ENCODE peak calls at places on chromosomes 12 and 14, in seven cellular contexts. B, G, K, H, D, O and E are unnamed samples.

GRCh38 chr12:13135336-13136178 is 32.1 kb upstream of the GSG1 start:
- DNase-seq in H (peak), D (no peak), B (peak), G (no peak), O (peak), K (peak), E (peak)

GRCh38 chr12:110513842-110514241 is 11.7 kb downstream of the RAD9B start:
- DNase-seq in B (no peak), O (no peak), G (no peak), H (no peak), D (no peak), K (no peak), E (no peak)

GRCh38 chr14:68556253-68556652 is 236.6 kb downstream of the ZFP36L1 start:
- DNase-seq in B (no peak), H (no peak), O (no peak), G (no peak), D (no peak), K (no peak), E (no peak)

GRCh38 chr14:57632649-57633048 is 139.0 kb upstream of the CCDC198 start:
- DNase-seq in O (no peak), G (no peak), K (no peak), D (no peak), B (no peak), H (no peak), E (no peak)

GRCh38 chr12:117100251-117100650 is 1.0 kb upstream of the TESC start:
- DNase-seq in D (no peak), B (no peak), O (peak), K (peak), G (no peak), H (no peak), E (no peak)

GRCh38 chr12:53236443-53237111 is 4.6 kb upstream of the RARG start:
- DNase-seq in B (no peak), D (no peak), O (no peak), H (no peak), K (no peak), G (peak), E (no peak)

GRCh38 chr12:125187780-125188741 is 122.8 kb downstream of the AACS start:
- DNase-seq in D (peak), O (no peak), K (no peak), B (no peak), G (no peak), H (no peak), E (no peak)

GRCh38 chr12:89247541-89247942 is 104.8 kb downstream of the DUSP6 start:
- DNase-seq in O (no peak), H (peak), G (no peak), B (no peak), D (peak), K (no peak), E (no peak)

GRCh38 chr14:99200654-99201005 is 71.4 kb downstream of the BCL11B start:
- DNase-seq in G (no peak), O (no peak), B (no peak), D (no peak), K (no peak), H (no peak), E (no peak)

GRCh38 chr12:66331814-66332213 is 29.5 kb downstream of the HELB start:
- DNase-seq in D (no peak), O (no peak), G (no peak), H (no peak), B (no peak), K (no peak), E (no peak)

GRCh38 chr12:101298426-101298825 is 18.5 kb downstream of the UTP20 start:
- DNase-seq in K (no peak), H (peak), O (no peak), G (no peak), B (no peak), D (no peak), E (no peak)

GRCh38 chr14:68018598-68018997 is 199.0 kb downstream of the RAD51B start:
- DNase-seq in B (no peak), G (no peak), O (no peak), H (peak), D (no peak), K (no peak), E (peak)

GRCh38 chr12:132151766-132152410 is 7.6 kb downstream of the NOC4L start:
- DNase-seq in D (no peak), B (no peak), O (peak), H (no peak), K (no peak), G (no peak), E (no peak)

GRCh38 chr14:93712838-93713724 is 75.2 kb downstream of the PRIMA1 start:
- DNase-seq in B (no peak), D (no peak), H (no peak), K (no peak), O (peak), G (no peak), E (peak)

GRCh38 chr12:57713209-57713608 is 19.3 kb downstream of the OS9 start:
- DNase-seq in B (no peak), O (no peak), G (no peak), K (no peak), H (no peak), D (no peak), E (no peak)

GRCh38 chr14:100115236-100115635 is 44.2 kb downstream of the DEGS2 start:
- DNase-seq in K (no peak), G (no peak), H (no peak), O (peak), B (peak), D (no peak), E (no peak)

GRCh38 chr12:132261328-132262138 is 67.9 kb downstream of the GALNT9 start:
- DNase-seq in H (no peak), G (no peak), B (no peak), K (no peak), D (no peak), O (peak), E (no peak)

GRCh38 chr14:103868242-103868897 is 21.0 kb upstream of the PPP1R13B start:
- DNase-seq in G (no peak), H (no peak), K (no peak), O (no peak), D (no peak), B (no peak), E (peak)

GRCh38 chr14:63857467-63858030 is 4.7 kb downstream of the SYNE2 start:
- DNase-seq in K (no peak), O (no peak), D (no peak), H (peak), B (no peak), G (no peak), E (peak)

GRCh38 chr12:16155938-16156337 is 121.5 kb downstream of the SLC15A5 start:
- DNase-seq in D (no peak), O (no peak), K (no peak), G (no peak), B (no peak), H (no peak), E (no peak)

GRCh38 chr12:11794311-11794710 is 144.8 kb downstream of the ETV6 start:
- DNase-seq in K (no peak), O (no peak), D (peak), B (no peak), G (no peak), H (no peak), E (no peak)

GRCh38 chr14:68509188-68509953 is 283.5 kb downstream of the ZFP36L1 start:
- DNase-seq in K (no peak), G (no peak), D (no peak), B (no peak), O (no peak), H (peak), E (no peak)

GRCh38 chr14:95508377-95508776 is 8.1 kb downstream of the SYNE3 start:
- DNase-seq in D (no peak), B (no peak), K (no peak), G (no peak), O (no peak), H (no peak), E (no peak)

GRCh38 chr12:51759175-51759574 is 89.3 kb downstream of the FIGNL2 start:
- DNase-seq in D (no peak), K (no peak), H (peak), O (no peak), B (no peak), G (no peak), E (no peak)

GRCh38 chr14:70140614-70141013 is 48.1 kb downstream of the SLC8A3 start:
- DNase-seq in O (no peak), G (no peak), H (no peak), B (no peak), D (no peak), K (no peak), E (no peak)

GRCh38 chr14:79551591-79551990 is 659.7 kb downstream of the DIO2 start:
- DNase-seq in O (no peak), H (no peak), D (peak), G (no peak), K (no peak), B (no peak), E (peak)

GRCh38 chr12:100794441-100795192 is at the start of gene ANO4:
- DNase-seq in G (no peak), D (peak), O (no peak), B (peak), K (no peak), H (peak), E (peak)

GRCh38 chr14:102819176-102819628 is 42.0 kb downstream of the TRAF3 start:
- DNase-seq in H (no peak), B (no peak), D (peak), K (no peak), O (no peak), G (peak), E (no peak)

GRCh38 chr12:27237790-27238771 is 6.0 kb upstream of the STK38L start:
- DNase-seq in H (no peak), K (no peak), B (peak), D (no peak), G (no peak), O (no peak), E (no peak)

GRCh38 chr14:90426663-90427062 is 29.8 kb downstream of the CALM1 start:
- DNase-seq in H (peak), B (no peak), K (no peak), O (no peak), D (peak), G (no peak), E (peak)

GRCh38 chr14:52325126-52325525 is 11.0 kb downstream of the PTGER2 start:
- DNase-seq in G (no peak), D (no peak), O (no peak), K (no peak), B (no peak), H (peak), E (peak)

GRCh38 chr12:9701380-9702154 is 31.3 kb downstream of the CLECL1 start:
- DNase-seq in K (no peak), O (no peak), B (no peak), D (no peak), H (no peak), G (no peak), E (no peak)

GRCh38 chr12:15856097-15856982 is 25.8 kb upstream of the STRAP start:
- DNase-seq in D (peak), H (peak), O (no peak), B (peak), G (peak), K (peak), E (peak)

GRCh38 chr12:48000878-48001321 is 3.4 kb downstream of the COL2A1 start:
- DNase-seq in O (peak), H (peak), K (peak), B (no peak), D (peak), G (no peak), E (peak)